ENCODE peak calls at places on chromosomes 3 and 15, in five cellular contexts. X is lower leg skin, J is fibroblast of lung, Y is choroid plexus epithelial cell, U is fibroblast of mammary gland. M is an unnamed sample.

GRCh38 chr15:86555939-86556725 is 476.5 kb downstream of the AGBL1 start:
- DNase-seq in U (no peak), Y (no peak), X (no peak), J (no peak), M (no peak)

GRCh38 chr15:78266806-78267205 is 2.4 kb downstream of the DNAJA4 start:
- DNase-seq in J (no peak), U (no peak), X (no peak), Y (no peak), M (no peak)

GRCh38 chr3:143885803-143886427 is 37.6 kb upstream of the SLC9A9 start:
- DNase-seq in Y (peak), J (peak), U (peak), X (no peak), M (peak)

GRCh38 chr3:58888087-58888486 is 161.7 kb downstream of the CFAP20DC start:
- DNase-seq in U (no peak), J (no peak), Y (no peak), X (no peak), M (no peak)

GRCh38 chr3:151431940-151432339 is 28.9 kb downstream of the IGSF10 start:
- DNase-seq in X (no peak), J (peak), U (peak), Y (peak), M (no peak)

GRCh38 chr15:55834331-55834730 is 91.4 kb upstream of the PRTG start:
- DNase-seq in Y (no peak), U (no peak), J (no peak), X (no peak), M (no peak)

GRCh38 chr3:195385526-195385925 is 57.3 kb downstream of the ACAP2 start:
- DNase-seq in U (no peak), J (no peak), X (no peak), Y (peak), M (no peak)

GRCh38 chr3:16864610-16865313 is 20.0 kb upstream of the PLCL2 start:
- DNase-seq in X (no peak), Y (peak), U (peak), J (peak), M (no peak)

GRCh38 chr3:126375835-126376331 is 18.7 kb upstream of the KLF15 start:
- DNase-seq in X (no peak), J (no peak), Y (no peak), U (no peak), M (no peak)

GRCh38 chr3:124410471-124410870 is 319.8 kb upstream of the UMPS start:
- DNase-seq in X (no peak), U (peak), J (peak), Y (peak), M (no peak)

GRCh38 chr3:128051837-128052766 is at the start of gene SEC61A1:
- DNase-seq in J (peak), Y (peak), U (peak), X (peak), M (peak)

GRCh38 chr3:168322941-168323340 is 227.2 kb upstream of the GOLIM4 start:
- DNase-seq in U (peak), J (peak), X (no peak), Y (no peak), M (no peak)

GRCh38 chr3:44913868-44914468 is 39.6 kb downstream of the TGM4 start:
- DNase-seq in J (peak), U (peak), Y (peak), X (peak), M (peak)

GRCh38 chr3:5376761-5377160 is 189.3 kb downstream of the EDEM1 start:
- DNase-seq in X (no peak), U (no peak), Y (no peak), J (no peak), M (no peak)

GRCh38 chr15:96270581-96271172 is 59.8 kb upstream of the NR2F2 start:
- DNase-seq in X (no peak), Y (peak), J (peak), U (peak), M (no peak)

GRCh38 chr3:115784739-115785571 is 161.6 kb downstream of the GAP43 start:
- DNase-seq in J (peak), Y (peak), U (peak), X (no peak), M (no peak)

GRCh38 chr3:180265551-180265950 is 228.8 kb upstream of the PEX5L start:
- DNase-seq in U (peak), X (no peak), J (peak), Y (peak), M (no peak)

GRCh38 chr15:77160562-77161481 is 89.9 kb upstream of the TSPAN3 start:
- DNase-seq in X (no peak), Y (peak), J (no peak), U (no peak), M (no peak)

GRCh38 chr3:151278223-151278622 is at the start of gene P2RY14:
- DNase-seq in J (no peak), Y (no peak), X (no peak), U (no peak), M (no peak)

GRCh38 chr15:38084289-38084688 is 149.8 kb downstream of the TMCO5A start:
- DNase-seq in Y (peak), U (peak), J (no peak), X (no peak), M (no peak)

GRCh38 chr3:129554356-129555120 is 11.6 kb downstream of the H1-8 start:
- DNase-seq in Y (peak), X (no peak), J (peak), U (no peak), M (no peak)

GRCh38 chr3:105417538-105418289 is 51.0 kb downstream of the ALCAM start:
- DNase-seq in J (peak), X (no peak), Y (peak), U (peak), M (no peak)

GRCh38 chr15:60649845-60650548 is 171.1 kb upstream of the ICE2 start:
- DNase-seq in J (no peak), Y (peak), U (peak), X (no peak), M (peak)

GRCh38 chr15:72994778-72995177 is 57.5 kb upstream of the NEO1 start:
- DNase-seq in J (no peak), X (no peak), U (no peak), Y (no peak), M (no peak)

GRCh38 chr3:188620752-188621151 is 466.8 kb downstream of the LPP start:
- DNase-seq in Y (no peak), U (no peak), X (no peak), J (no peak), M (no peak)

GRCh38 chr3:157088506-157089454 is 71.2 kb downstream of the CCNL1 start:
- DNase-seq in X (peak), Y (peak), U (peak), J (peak), M (peak)

GRCh38 chr3:132966374-132966773 is 71.8 kb upstream of the TMEM108 start:
- DNase-seq in X (no peak), Y (no peak), U (no peak), J (no peak), M (no peak)

GRCh38 chr15:83794209-83794608 is 140.3 kb downstream of the ADAMTSL3 start:
- DNase-seq in X (no peak), U (no peak), Y (peak), J (no peak), M (no peak)
- TF ChIP-seq CTCF in X (no peak), U (no peak), Y (no peak), J (no peak), M (no peak)

GRCh38 chr15:62241135-62241770 is 76.2 kb upstream of the C2CD4B start:
- DNase-seq in U (peak), X (no peak), J (no peak), Y (no peak), M (no peak)
- TF ChIP-seq CTCF in U (peak), X (no peak), J (peak), Y (peak), M (no peak)

GRCh38 chr3:72892870-72893269 is 5.0 kb downstream of the GXYLT2 start:
- DNase-seq in U (peak), X (no peak), J (no peak), Y (peak), M (no peak)
- TF ChIP-seq CTCF in U (peak), X (no peak), J (peak), Y (peak), M (no peak)

DNA sequence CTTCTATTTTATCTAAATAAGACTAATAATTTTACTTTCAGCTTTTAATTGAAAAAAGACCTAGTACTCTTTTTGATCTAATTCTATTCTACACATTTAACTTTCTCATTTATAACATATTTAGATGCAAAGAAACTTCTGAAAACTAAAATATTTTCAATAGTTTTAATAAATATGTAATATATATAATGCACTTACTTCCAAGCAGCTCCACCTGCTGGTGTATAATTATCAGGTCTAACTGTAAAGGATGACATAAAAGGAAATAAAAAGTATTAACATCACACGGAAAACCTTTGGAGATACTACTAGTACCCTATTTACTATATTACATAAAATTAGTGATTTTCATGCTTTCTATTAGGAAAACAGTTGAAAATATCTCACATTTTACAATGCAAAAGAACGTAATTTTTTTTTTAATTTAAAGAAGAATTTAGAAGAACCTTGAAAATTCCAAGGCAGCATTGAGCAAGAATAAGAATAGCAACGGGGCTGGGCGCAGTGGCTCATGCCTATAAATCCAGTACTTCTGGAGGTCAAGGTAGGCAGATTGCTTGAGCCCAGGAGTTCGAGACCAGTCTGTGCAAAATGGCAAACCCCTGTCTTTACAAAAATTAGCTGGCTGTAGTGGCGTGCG is 10.2 kb downstream of the PLSCR5 start:
- DNase-seq in Y (peak), U (peak), X (no peak), J (peak), M (no peak)
- TF ChIP-seq CTCF in Y (no peak), U (peak), X (no peak), J (peak), M (peak)

M was measured in CD4-positive, alpha-beta T cell.